ENCODE peak calls at places on chromosome X, in ten cellular contexts. L is T-helper 2 cell; K is nucleus accumbens; G is fibroblast of mammary gland; J is HCEC 1CT; E is omental fat pad; M is RWPE2; B is ecto neural progenitor cell; A is CD8-positive, alpha-beta T cell; W is fibroblast of pulmonary artery. Q is an unnamed sample.

GRCh38 chrX:53481093-53481492 is 46.9 kb upstream of the HSD17B10 start:
- DNase-seq in L (no peak), K (no peak), G (no peak), J (peak), E (no peak), M (no peak), B (no peak), A (no peak), W (no peak), Q (no peak)

GRCh38 chrX:149372861-149373260 is 132.2 kb downstream of the IDS start:
- DNase-seq in L (no peak), K (no peak), G (peak), J (no peak), E (no peak), M (peak), B (no peak), A (no peak), W (no peak), Q (no peak)

GRCh38 chrX:15298201-15298600 is 17.2 kb downstream of the ASB11 start:
- DNase-seq in L (no peak), K (no peak), G (no peak), J (no peak), E (no peak), M (no peak), B (no peak), A (no peak), W (peak), Q (no peak)

GRCh38 chrX:111133389-111133788 is 37.4 kb downstream of the PAK3 start:
- DNase-seq in L (no peak), K (no peak), G (peak), J (no peak), E (no peak), M (no peak), B (no peak), A (no peak), W (peak), Q (no peak)

GRCh38 chrX:148961990-148962389 is 461.6 kb downstream of the AFF2 start:
- DNase-seq in L (no peak), K (no peak), G (no peak), J (no peak), E (no peak), M (no peak), B (no peak), A (no peak), W (no peak), Q (no peak)

GRCh38 chrX:54994099-54994498 is at the start of gene PFKFB1:
- DNase-seq in L (no peak), K (no peak), G (no peak), J (no peak), E (no peak), M (no peak), B (no peak), A (no peak), W (no peak), Q (no peak)

GRCh38 chrX:129600981-129601424 is 53.8 kb downstream of the APLN start:
- DNase-seq in L (no peak), K (peak), G (peak), J (peak), E (no peak), M (no peak), B (no peak), A (no peak), W (peak), Q (no peak)

GRCh38 chrX:11367609-11368430 is 74.6 kb downstream of the AMELX start:
- DNase-seq in L (no peak), K (no peak), G (peak), J (peak), E (no peak), M (no peak), B (no peak), A (no peak), W (peak), Q (no peak)

GRCh38 chrX:20412871-20413486 is 146.3 kb upstream of the RPS6KA3 start:
- DNase-seq in L (no peak), K (no peak), G (no peak), J (no peak), E (no peak), M (no peak), B (no peak), A (peak), W (no peak), Q (no peak)

GRCh38 chrX:68837119-68837518 is 8.3 kb downstream of the EFNB1 start:
- DNase-seq in L (no peak), K (no peak), G (no peak), J (no peak), E (no peak), M (no peak), B (no peak), A (no peak), W (no peak), Q (no peak)

Q was measured in SIG-M5.